ENCODE peak calls at places on chromosomes 6 and 20, in four cellular contexts. One of them, this sample, is unnamed.

GRCh38 chr6:70166088-70166958 is 136.6 kb downstream of the COL9A1 start:
- DNase-seq in Panc1: peak
- DNase-seq in SK-N-SH: no peak
- DNase-seq in GM23338: peak
- DNase-seq in this sample: peak

GRCh38 chr20:40293740-40294139 is 395.3 kb downstream of the MAFB start:
- DNase-seq in Panc1: no peak
- DNase-seq in GM23338: no peak
- DNase-seq in SK-N-SH: no peak
- DNase-seq in this sample: no peak

GRCh38 chr6:143804835-143805239 is 38.3 kb upstream of the LTV1 start:
- DNase-seq in GM23338: no peak
- DNase-seq in SK-N-SH: no peak
- DNase-seq in Panc1: no peak
- DNase-seq in this sample: no peak

GRCh38 chr6:144340541-144341371 is 55.6 kb downstream of the UTRN start:
- DNase-seq in Panc1: no peak
- DNase-seq in SK-N-SH: no peak
- DNase-seq in GM23338: no peak
- DNase-seq in this sample: no peak

GRCh38 chr6:70221025-70221714 is 81.7 kb downstream of the COL9A1 start:
- DNase-seq in Panc1: peak
- DNase-seq in SK-N-SH: peak
- DNase-seq in GM23338: peak
- DNase-seq in this sample: no peak

GRCh38 chr20:24049081-24049480 is 60.5 kb upstream of the GGTLC1 start:
- DNase-seq in SK-N-SH: no peak
- DNase-seq in GM23338: no peak
- DNase-seq in Panc1: no peak
- DNase-seq in this sample: no peak

GRCh38 chr6:14747881-14748520 is 497.9 kb upstream of the JARID2 start:
- DNase-seq in SK-N-SH: no peak
- DNase-seq in GM23338: no peak
- DNase-seq in Panc1: no peak
- DNase-seq in this sample: no peak

GRCh38 chr6:134182528-134182927 is 130.1 kb upstream of the SLC2A12 start:
- DNase-seq in GM23338: peak
- DNase-seq in Panc1: no peak
- DNase-seq in SK-N-SH: no peak
- DNase-seq in this sample: no peak

GRCh38 chr6:45537539-45537938 is 159.8 kb upstream of the SUPT3H start:
- DNase-seq in SK-N-SH: no peak
- DNase-seq in Panc1: no peak
- DNase-seq in GM23338: no peak
- DNase-seq in this sample: no peak

GRCh38 chr20:34567885-34568865 is 9.7 kb downstream of the MAP1LC3A start:
- DNase-seq in Panc1: no peak
- DNase-seq in SK-N-SH: no peak
- DNase-seq in GM23338: peak
- DNase-seq in this sample: no peak

GRCh38 chr20:34570859-34571306 is 12.4 kb downstream of the MAP1LC3A start:
- DNase-seq in SK-N-SH: no peak
- DNase-seq in GM23338: no peak
- DNase-seq in Panc1: no peak
- DNase-seq in this sample: no peak

GRCh38 chr20:34564810-34565209 is 6.3 kb downstream of the MAP1LC3A start:
- DNase-seq in SK-N-SH: no peak
- DNase-seq in GM23338: no peak
- DNase-seq in Panc1: no peak
- DNase-seq in this sample: no peak

GRCh38 chr20:34569598-34569997 is 11.1 kb downstream of the MAP1LC3A start:
- DNase-seq in Panc1: no peak
- DNase-seq in GM23338: no peak
- DNase-seq in SK-N-SH: no peak
- DNase-seq in this sample: no peak

GRCh38 chr20:34566978-34567884 is 8.7 kb downstream of the MAP1LC3A start:
- DNase-seq in Panc1: no peak
- DNase-seq in GM23338: no peak
- DNase-seq in SK-N-SH: no peak
- DNase-seq in this sample: no peak
- TF ChIP-seq REST in Panc1: no peak
- TF ChIP-seq REST in GM23338: no peak
- TF ChIP-seq REST in SK-N-SH: no peak
- TF ChIP-seq REST in this sample: no peak

GRCh38 chr6:158222066-158222465 is 53.9 kb downstream of the GTF2H5 start:
- DNase-seq in GM23338: no peak
- DNase-seq in SK-N-SH: no peak
- DNase-seq in Panc1: no peak
- DNase-seq in this sample: no peak

GRCh38 chr6:158223926-158224325 is 55.8 kb downstream of the GTF2H5 start:
- DNase-seq in SK-N-SH: no peak
- DNase-seq in Panc1: no peak
- DNase-seq in GM23338: no peak
- DNase-seq in this sample: no peak

GRCh38 chr6:158218467-158218866 is 50.3 kb downstream of the GTF2H5 start:
- DNase-seq in GM23338: no peak
- DNase-seq in Panc1: no peak
- DNase-seq in SK-N-SH: no peak
- DNase-seq in this sample: no peak

GRCh38 chr6:158219229-158219628 is 51.1 kb downstream of the GTF2H5 start:
- DNase-seq in GM23338: no peak
- DNase-seq in SK-N-SH: no peak
- DNase-seq in Panc1: no peak
- DNase-seq in this sample: no peak

DNA sequence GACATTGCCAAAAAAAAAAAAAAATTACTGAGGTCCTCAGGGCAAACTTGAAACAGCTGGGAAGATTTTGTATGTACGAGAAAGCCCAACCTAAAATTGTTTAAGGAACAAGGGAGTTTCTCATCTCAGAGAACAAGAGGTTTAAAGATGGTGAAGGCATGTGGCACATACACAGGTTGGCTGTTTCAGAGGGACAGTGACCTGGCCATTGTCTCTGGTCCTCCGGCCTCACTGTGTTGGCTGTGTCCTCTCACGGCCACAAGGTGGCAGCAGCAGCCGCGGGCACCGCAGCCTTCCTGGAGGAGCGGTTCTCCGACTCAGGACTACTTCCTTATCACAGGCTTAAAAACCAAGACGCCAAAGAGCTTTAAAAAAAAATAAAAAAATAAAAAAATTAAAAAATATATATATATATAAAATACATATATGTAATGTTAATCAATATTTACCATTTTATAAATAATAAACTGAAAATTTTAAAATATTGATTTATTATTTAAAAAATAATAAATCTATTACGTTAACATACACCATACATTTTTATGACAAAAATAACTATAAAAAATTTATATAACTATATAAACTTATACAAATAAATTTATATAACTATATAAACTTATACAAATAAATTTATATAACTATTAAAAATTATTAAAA is 52.8 kb downstream of the GTF2H5 start:
- DNase-seq in SK-N-SH: peak
- DNase-seq in GM23338: peak
- DNase-seq in Panc1: no peak
- DNase-seq in this sample: peak
- TF ChIP-seq POLR2AphosphoS5 in SK-N-SH: no peak
- TF ChIP-seq POLR2AphosphoS5 in GM23338: no peak
- TF ChIP-seq POLR2AphosphoS5 in Panc1: no peak
- TF ChIP-seq POLR2AphosphoS5 in this sample: no peak

GRCh38 chr6:5516036-5516435 is 254.7 kb downstream of the FARS2 start:
- DNase-seq in SK-N-SH: no peak
- DNase-seq in GM23338: no peak
- DNase-seq in Panc1: no peak
- DNase-seq in this sample: no peak

GRCh38 chr6:5517781-5518180 is 256.5 kb downstream of the FARS2 start:
- DNase-seq in SK-N-SH: no peak
- DNase-seq in Panc1: no peak
- DNase-seq in GM23338: no peak
- DNase-seq in this sample: no peak

GRCh38 chr6:5520796-5521195 is 259.5 kb downstream of the FARS2 start:
- DNase-seq in GM23338: no peak
- DNase-seq in Panc1: no peak
- DNase-seq in SK-N-SH: no peak
- DNase-seq in this sample: no peak

GRCh38 chr6:5521322-5521721 is 260.0 kb downstream of the FARS2 start:
- DNase-seq in Panc1: no peak
- DNase-seq in GM23338: no peak
- DNase-seq in SK-N-SH: no peak
- DNase-seq in this sample: no peak

DNA sequence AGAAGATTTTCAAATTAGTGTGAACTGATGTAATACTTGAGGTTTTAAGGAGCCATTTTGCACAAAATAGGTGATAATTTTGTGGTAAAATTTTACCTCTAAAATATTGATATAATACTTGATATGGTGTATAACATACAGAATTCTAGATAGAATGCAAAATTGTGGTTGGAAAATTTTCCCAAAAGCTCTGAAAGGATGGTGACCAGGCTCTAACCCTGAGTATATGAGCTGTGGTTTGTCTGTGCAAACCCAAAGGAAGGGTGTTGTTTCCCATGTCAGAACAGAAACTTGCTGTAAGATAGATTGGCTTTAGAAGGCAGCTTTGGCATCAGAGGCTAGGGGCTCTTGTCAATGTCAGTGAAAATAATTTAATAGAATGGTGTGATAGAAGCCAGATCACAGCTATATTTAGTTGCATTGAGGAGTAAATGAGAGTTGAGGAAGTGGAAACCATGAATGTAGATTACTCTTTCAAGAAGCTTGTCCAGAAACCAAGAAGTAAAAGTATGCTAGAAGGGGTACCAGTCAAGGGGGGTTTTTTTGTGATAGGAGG is 257.7 kb downstream of the FARS2 start:
- DNase-seq in SK-N-SH: no peak
- DNase-seq in GM23338: no peak
- DNase-seq in Panc1: no peak
- DNase-seq in this sample: no peak
- TF ChIP-seq REST in SK-N-SH: no peak
- TF ChIP-seq REST in GM23338: no peak
- TF ChIP-seq REST in Panc1: no peak
- TF ChIP-seq REST in this sample: no peak

DNA sequence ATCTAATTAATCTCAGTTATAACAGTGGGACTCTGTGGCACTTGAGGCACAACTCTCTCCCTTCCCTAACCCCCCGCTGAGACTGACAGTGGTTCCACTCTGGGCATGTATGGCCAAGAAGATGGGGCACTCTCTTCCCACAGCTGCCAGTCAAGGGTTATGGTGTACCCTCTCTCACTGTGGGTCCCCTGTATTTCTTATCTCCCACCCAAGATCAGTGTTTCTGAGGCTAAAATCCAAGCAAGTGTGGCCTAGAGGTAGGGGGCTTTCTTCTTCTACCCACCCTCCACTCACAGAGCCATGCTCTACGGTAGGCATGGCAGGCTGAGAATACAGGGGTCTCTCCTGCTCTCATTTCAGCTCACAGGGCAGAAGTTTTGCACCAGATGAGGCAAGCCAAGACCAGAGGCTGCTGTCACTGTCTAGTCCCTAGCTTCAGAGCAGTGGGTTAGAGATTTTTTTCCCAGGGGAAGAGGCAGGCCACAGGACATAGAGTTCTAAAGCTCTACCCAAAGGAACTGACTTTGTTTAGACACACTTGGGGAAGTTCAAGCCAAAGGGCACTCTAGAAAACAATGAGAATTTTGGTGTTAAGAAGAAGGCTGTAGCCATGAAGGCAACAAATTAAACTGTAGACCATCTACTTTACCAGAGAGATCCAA is 31.7 kb upstream of the HINT3 start:
- DNase-seq in GM23338: no peak
- DNase-seq in Panc1: no peak
- DNase-seq in SK-N-SH: no peak
- DNase-seq in this sample: no peak
- TF ChIP-seq POLR2AphosphoS5 in GM23338: no peak
- TF ChIP-seq POLR2AphosphoS5 in Panc1: no peak
- TF ChIP-seq POLR2AphosphoS5 in SK-N-SH: no peak
- TF ChIP-seq POLR2AphosphoS5 in this sample: no peak

GRCh38 chr6:27593861-27594260 is 121.0 kb upstream of the ZNF184 start:
- DNase-seq in GM23338: peak
- DNase-seq in SK-N-SH: no peak
- DNase-seq in Panc1: no peak
- DNase-seq in this sample: no peak

GRCh38 chr6:27593200-27593818 is 120.4 kb upstream of the ZNF184 start:
- DNase-seq in GM23338: no peak
- DNase-seq in Panc1: no peak
- DNase-seq in SK-N-SH: no peak
- DNase-seq in this sample: no peak

GRCh38 chr6:27591660-27592059 is 118.8 kb upstream of the ZNF184 start:
- DNase-seq in Panc1: peak
- DNase-seq in GM23338: peak
- DNase-seq in SK-N-SH: no peak
- DNase-seq in this sample: no peak

GRCh38 chr6:27592107-27592480 is 119.2 kb upstream of the ZNF184 start:
- DNase-seq in GM23338: peak
- DNase-seq in SK-N-SH: no peak
- DNase-seq in Panc1: no peak
- DNase-seq in this sample: no peak

GRCh38 chr6:27592481-27593199 is 119.7 kb upstream of the ZNF184 start:
- DNase-seq in Panc1: peak
- DNase-seq in SK-N-SH: no peak
- DNase-seq in GM23338: peak
- DNase-seq in this sample: no peak
- TF ChIP-seq REST in Panc1: peak
- TF ChIP-seq REST in SK-N-SH: peak
- TF ChIP-seq REST in GM23338: peak
- TF ChIP-seq REST in this sample: no peak

This sample was measured in HCT116.